ENCODE peak calls at places on chromosomes 13 and 19, in four cellular contexts. N, D, V and U are unnamed samples. For H3K4me1, the result is how much of the 10 kb centered on the place peaks cover.

GRCh38 chr19:43534811-43535761 is 2.1 kb downstream of the ZNF575 start:
- DNase-seq in D (peak), V (peak), N (no peak), U (no peak)

GRCh38 chr19:55212447-55212846 is 3.1 kb upstream of the PTPRH start:
- DNase-seq in D (peak), N (peak), V (peak), U (no peak)

GRCh38 chr13:68261105-68261504 is 1031.0 kb upstream of the PCDH9 start:
- DNase-seq in D (peak), V (no peak), N (no peak), U (no peak)

GRCh38 chr19:49699364-49699763 is 8.4 kb downstream of the CPT1C start:
- DNase-seq in N (no peak), V (no peak), D (no peak), U (no peak)

GRCh38 chr19:45059258-45059965 is 16.9 kb downstream of the ZNF296 start:
- DNase-seq in N (peak), V (peak), D (peak), U (peak)

GRCh38 chr13:21913010-21913409 is 242.1 kb downstream of the FGF9 start:
- DNase-seq in N (peak), D (no peak), V (no peak), U (no peak)

GRCh38 chr13:60347174-60347573 is 49.8 kb upstream of the TDRD3 start:
- DNase-seq in D (no peak), N (no peak), V (no peak), U (no peak)

GRCh38 chr13:107461751-107462150 is 753.6 kb downstream of the LIG4 start:
- DNase-seq in N (no peak), V (no peak), D (no peak), U (no peak)

GRCh38 chr13:41765813-41766212 is 195.1 kb downstream of the VWA8 start:
- DNase-seq in D (no peak), V (peak), N (no peak), U (no peak)

GRCh38 chr13:63396746-63397145 is 1981.1 kb upstream of the PCDH20 start:
- DNase-seq in V (no peak), N (no peak), D (no peak), U (no peak)

GRCh38 chr19:1566392-1567115 is 1.6 kb downstream of the MEX3D start:
- DNase-seq in V (peak), D (peak), N (no peak), U (no peak)

GRCh38 chr13:21328201-21328600 is 130.9 kb downstream of the ZDHHC20 start:
- DNase-seq in D (no peak), N (no peak), V (no peak), U (no peak)

GRCh38 chr19:42440357-42441046 is 2.2 kb downstream of the CXCL17 start:
- DNase-seq in V (peak), D (peak), N (peak), U (no peak)
- H3K4me1 ChIP-seq in V (under half), D (half or more), N (under half), U (under half)

GRCh38 chr13:114025432-114026127 is 51.7 kb upstream of the C13orf46 start:
- DNase-seq in N (no peak), V (no peak), D (no peak), U (no peak)
- TF ChIP-seq POLR2AphosphoS5 in N (no peak), V (no peak), D (no peak), U (no peak)

GRCh38 chr19:6533746-6534418 is 3.1 kb downstream of the TNFSF9 start:
- DNase-seq in D (no peak), N (no peak), V (peak), U (no peak)

GRCh38 chr19:6531956-6532243 is 1.1 kb downstream of the TNFSF9 start:
- DNase-seq in N (no peak), D (no peak), V (no peak), U (no peak)

GRCh38 chr19:6531163-6531955 is 533 bp downstream of the TNFSF9 start:
- DNase-seq in V (peak), N (no peak), D (no peak), U (no peak)

GRCh38 chr19:6533000-6533328 is 2.1 kb downstream of the TNFSF9 start:
- DNase-seq in D (no peak), V (no peak), N (no peak), U (no peak)

DNA sequence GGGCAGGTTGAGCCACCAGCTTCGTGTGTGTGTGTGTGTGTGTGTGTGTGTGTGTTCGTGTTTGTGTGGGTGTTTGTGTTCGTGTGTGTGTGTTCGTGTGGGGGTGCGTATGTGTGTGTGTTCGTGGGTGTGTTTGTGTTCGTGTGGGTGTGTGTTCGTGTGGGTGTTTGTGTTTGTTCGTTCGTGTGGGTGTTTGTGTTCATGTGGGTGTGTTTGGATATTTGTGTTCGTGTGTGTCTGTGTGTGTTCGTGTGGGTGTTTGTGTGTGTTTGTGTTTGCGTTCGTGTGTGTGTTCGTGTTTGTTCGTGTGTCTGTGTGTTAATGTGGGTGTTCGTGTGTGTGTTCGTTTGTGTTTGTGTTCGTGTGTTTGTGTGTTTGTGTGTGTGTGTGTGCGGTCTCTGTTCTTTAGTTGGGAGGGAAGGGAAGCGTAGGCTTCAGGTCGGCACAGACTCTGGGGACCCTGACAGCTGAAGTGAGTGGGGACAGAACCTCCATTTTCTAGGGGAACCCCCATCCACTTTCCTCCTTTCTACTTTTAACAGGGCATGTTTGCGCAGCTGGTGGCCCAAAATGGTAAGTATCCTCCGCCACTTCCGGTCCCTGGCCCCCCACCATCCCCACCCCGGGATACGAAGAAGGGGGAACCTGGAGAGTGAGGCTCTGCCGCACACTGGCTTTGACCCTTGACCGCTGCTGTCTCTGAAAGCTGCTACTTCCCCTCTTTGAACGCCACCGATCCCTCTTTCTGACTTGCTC is 1.6 kb downstream of the TNFSF9 start:
- DNase-seq in V (peak), N (no peak), D (no peak), U (no peak)
- TF ChIP-seq TCF7L2 in V (no peak), N (no peak), D (no peak), U (no peak)

GRCh38 chr13:97435297-97435682 is 1.3 kb downstream of the RAP2A start:
- DNase-seq in D (no peak), V (no peak), N (no peak), U (no peak)
- H3K4me1 ChIP-seq in D (half or more), V (under half), N (under half), U (under half)

DNA sequence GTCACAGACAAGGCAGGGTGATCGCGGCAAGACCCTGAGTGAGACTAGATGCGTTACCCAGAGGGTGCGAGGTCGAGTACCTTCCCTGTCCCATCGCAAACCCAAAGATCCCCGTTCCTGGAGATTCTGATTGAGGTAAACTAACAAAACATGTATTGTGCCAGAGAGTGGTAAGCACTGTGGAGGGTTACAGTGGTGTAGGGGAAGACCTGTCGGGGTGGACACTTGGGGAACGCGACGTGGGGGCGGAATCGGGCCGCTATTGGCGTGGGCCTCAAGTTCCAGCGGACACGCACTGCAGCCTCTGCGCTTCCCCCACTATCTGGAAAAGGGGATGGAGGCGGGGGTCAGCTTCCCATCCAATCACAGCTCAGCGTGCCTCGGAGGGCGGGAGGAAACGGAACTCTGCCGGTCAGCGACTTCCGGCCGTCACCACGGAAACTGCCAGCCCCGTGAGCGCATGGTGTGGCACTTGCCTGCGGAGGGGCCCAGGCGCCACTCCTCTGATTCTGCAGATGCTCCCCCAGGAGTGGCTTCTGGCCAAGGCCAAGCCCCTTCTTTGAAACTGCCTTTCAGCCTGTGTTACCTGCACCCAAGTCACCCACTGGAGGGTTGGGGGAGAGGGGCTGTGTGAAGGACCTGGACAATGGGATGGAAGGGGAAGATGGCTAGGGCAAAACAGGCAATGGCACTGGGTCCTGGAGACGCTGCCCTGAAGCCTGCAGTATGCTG is 1.0 kb upstream of the UBE2M start:
- DNase-seq in N (peak), D (peak), V (peak), U (peak)
- TF ChIP-seq POLR2AphosphoS5 in N (peak), D (peak), V (peak), U (peak)

DNA sequence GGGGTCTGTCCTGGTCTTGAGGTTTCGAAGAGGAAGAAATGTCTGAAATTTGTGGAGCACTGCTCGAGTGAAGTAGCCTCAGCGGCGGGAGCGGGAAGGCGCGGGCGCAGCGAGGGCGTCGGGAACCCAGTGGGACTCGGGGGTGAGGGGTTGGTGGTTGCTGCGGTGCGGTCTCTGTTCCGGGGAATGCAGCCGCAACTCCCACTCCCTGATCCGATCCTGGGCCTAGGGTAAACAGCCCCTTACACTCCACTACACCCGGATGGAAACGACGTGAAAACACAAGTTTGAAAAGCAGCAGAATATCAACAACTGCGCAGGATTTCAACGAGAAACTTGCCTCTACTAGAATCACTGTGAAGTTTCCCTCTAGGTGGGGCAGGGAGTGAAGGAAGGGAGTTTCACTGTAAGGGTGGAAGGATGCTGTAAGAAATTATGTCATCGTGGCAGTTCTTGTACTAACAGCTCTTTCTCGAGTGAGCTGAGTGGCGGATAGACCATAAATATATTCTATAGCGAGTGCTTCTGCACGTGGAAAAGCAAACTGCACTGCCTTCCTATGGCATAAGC is 2.0 kb upstream of the KLF12 start:
- DNase-seq in D (no peak), V (no peak), N (no peak), U (no peak)
- TF ChIP-seq TCF7L2 in D (no peak), V (no peak), N (no peak), U (no peak)

DNA sequence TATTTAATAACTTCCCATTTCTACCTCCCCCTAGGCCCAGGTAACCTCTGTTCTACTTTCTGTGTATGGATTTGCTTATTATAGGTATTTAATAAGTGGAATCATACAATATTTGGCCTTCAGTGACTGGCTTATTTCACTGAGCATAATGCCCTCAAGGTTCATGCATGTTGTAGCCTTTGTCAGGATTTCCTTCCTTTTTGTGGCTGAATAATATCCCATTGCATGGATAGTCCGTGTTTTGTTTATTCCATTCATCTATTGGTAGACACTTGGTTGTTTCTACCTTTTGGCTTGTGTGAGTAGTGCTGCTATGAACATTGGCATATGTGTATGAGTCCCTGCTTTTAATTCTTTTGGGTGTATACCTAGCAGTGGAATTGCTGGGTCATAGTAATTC is 9.4 kb downstream of the HNRNPM start:
- DNase-seq in N (no peak), D (no peak), V (no peak), U (no peak)
- H3K4me1 ChIP-seq in N (under half), D (half or more), V (under half), U (half or more)

DNA sequence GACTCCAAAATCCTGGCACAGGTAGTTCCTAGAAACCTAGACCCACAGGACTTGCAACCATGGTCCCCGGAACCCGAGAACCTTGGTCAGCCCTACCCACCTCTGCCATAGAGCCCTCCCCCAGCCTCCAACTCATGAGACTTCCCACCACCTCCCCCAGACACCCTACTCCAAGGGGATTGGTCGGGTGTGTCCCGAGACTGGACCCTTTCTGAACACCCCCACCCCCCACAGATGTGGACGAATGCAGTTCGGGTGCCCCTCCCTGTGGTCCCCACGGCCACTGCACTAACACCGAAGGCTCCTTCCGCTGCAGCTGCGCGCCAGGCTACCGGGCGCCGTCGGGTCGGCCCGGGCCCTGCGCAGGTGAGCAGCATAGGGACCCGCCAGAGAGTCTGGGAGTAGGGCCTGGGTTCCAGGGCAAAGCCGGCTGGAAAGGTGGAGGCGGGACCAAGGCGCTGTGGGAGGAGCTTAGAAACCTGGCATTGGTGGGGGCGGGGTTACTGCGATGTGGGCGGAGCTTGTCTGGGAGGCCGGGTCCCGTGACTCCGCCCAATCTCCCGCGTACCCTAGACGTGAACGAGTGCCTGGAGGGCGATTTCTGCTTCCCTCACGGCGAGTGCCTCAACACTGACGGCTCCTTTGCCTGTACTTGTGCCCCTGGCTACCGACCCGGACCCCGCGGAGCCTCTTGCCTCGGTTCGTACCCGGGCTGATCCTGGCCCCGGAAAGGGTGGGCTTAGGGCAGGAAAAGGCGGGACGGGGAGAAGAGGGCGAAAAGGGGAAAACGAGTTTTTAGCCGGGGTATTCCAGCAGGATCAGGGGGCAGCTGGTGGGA is 11.9 kb downstream of the LTBP4 start:
- DNase-seq in D (no peak), N (no peak), V (peak), U (no peak)
- TF ChIP-seq POLR2AphosphoS5 in D (no peak), N (peak), V (no peak), U (no peak)